ENCODE peak calls at places on chromosomes 7 and 10, in five cellular contexts. W is T-helper 2 cell, Q is neuronal stem cell, R is mesothelial cell of epicardium, P is ascending aorta. I is an unnamed sample.

GRCh38 chr7:158564648-158565005 is 23.0 kb downstream of the PTPRN2 start:
- DNase-seq in W (no peak), Q (no peak), R (no peak), P (no peak), I (no peak)

GRCh38 chr7:122535086-122535485 is 163.8 kb downstream of the RNF133 start:
- DNase-seq in W (no peak), Q (no peak), R (no peak), P (no peak), I (no peak)

GRCh38 chr7:150665075-150665794 is 20.3 kb upstream of the GIMAP2 start:
- DNase-seq in W (no peak), Q (no peak), R (no peak), P (no peak), I (no peak)

GRCh38 chr10:114418109-114418508 is 13.8 kb upstream of the AFAP1L2 start:
- DNase-seq in W (no peak), Q (no peak), R (no peak), P (no peak), I (no peak)

GRCh38 chr7:79874797-79875196 is 259.8 kb upstream of the GNAI1 start:
- DNase-seq in W (no peak), Q (no peak), R (no peak), P (no peak), I (no peak)

GRCh38 chr7:135942614-135943013 is 34.5 kb downstream of the MTPN start:
- DNase-seq in W (no peak), Q (no peak), R (no peak), P (no peak), I (no peak)

GRCh38 chr7:33050425-33051318 is 11.9 kb downstream of the NT5C3A start:
- DNase-seq in W (no peak), Q (no peak), R (no peak), P (no peak), I (no peak)

GRCh38 chr10:81875680-81876252 is 772 bp downstream of the NRG3 start:
- DNase-seq in W (no peak), Q (no peak), R (no peak), P (no peak), I (no peak)

GRCh38 chr10:44857363-44858016 is 53.6 kb upstream of the TMEM72 start:
- DNase-seq in W (peak), Q (peak), R (no peak), P (peak), I (peak)

GRCh38 chr7:102287465-102288146 is 938 bp downstream of the SH2B2 start:
- DNase-seq in W (no peak), Q (no peak), R (no peak), P (peak), I (no peak)

GRCh38 chr10:119281581-119282071 is 74.3 kb downstream of the GRK5 start:
- DNase-seq in W (no peak), Q (no peak), R (no peak), P (peak), I (peak)

GRCh38 chr10:103448751-103449150 is 3.4 kb downstream of the CALHM2 start:
- DNase-seq in W (no peak), Q (no peak), R (no peak), P (peak), I (no peak)

GRCh38 chr7:3107889-3108570 is 64.4 kb upstream of the CARD11 start:
- DNase-seq in W (no peak), Q (no peak), R (no peak), P (no peak), I (no peak)

GRCh38 chr10:68725016-68725415 is 4.0 kb downstream of the CCAR1 start:
- DNase-seq in W (no peak), Q (no peak), R (no peak), P (no peak), I (no peak)

GRCh38 chr10:3226960-3227724 is 54.6 kb upstream of the PITRM1 start:
- DNase-seq in W (no peak), Q (no peak), R (no peak), P (no peak), I (no peak)

GRCh38 chr10:4819707-4820106 is 6.3 kb upstream of the AKR1E2 start:
- DNase-seq in W (no peak), Q (no peak), R (no peak), P (no peak), I (no peak)

GRCh38 chr7:19051767-19052375 is 65.6 kb downstream of the TWIST1 start:
- DNase-seq in W (no peak), Q (no peak), R (no peak), P (no peak), I (no peak)

GRCh38 chr7:129851810-129852209 is 101.0 kb downstream of the UBE2H start:
- DNase-seq in W (no peak), Q (no peak), R (no peak), P (no peak), I (no peak)

GRCh38 chr7:149723795-149724495 is 49.4 kb downstream of the ZNF467 start:
- DNase-seq in W (no peak), Q (no peak), R (no peak), P (peak), I (no peak)

GRCh38 chr7:153190986-153191385 is 431.4 kb downstream of the ACTR3B start:
- DNase-seq in W (no peak), Q (no peak), R (no peak), P (no peak), I (no peak)

GRCh38 chr10:61486251-61486650 is 33.1 kb upstream of the TMEM26 start:
- DNase-seq in W (no peak), Q (no peak), R (no peak), P (no peak), I (no peak)

GRCh38 chr7:7573701-7574100 is 7.0 kb downstream of the MIOS start:
- DNase-seq in W (no peak), Q (no peak), R (no peak), P (no peak), I (no peak)

GRCh38 chr10:97771913-97772823 is at the start of gene SFRP5:
- DNase-seq in W (no peak), Q (no peak), R (no peak), P (no peak), I (peak)

GRCh38 chr7:110399421-110399820 is 691.5 kb upstream of the LRRN3 start:
- DNase-seq in W (no peak), Q (no peak), R (no peak), P (no peak), I (no peak)

GRCh38 chr7:28626629-28627262 is 214.4 kb downstream of the CREB5 start:
- DNase-seq in W (no peak), Q (peak), R (no peak), P (no peak), I (no peak)

GRCh38 chr7:44275829-44276570 is 49.4 kb downstream of the CAMK2B start:
- DNase-seq in W (no peak), Q (peak), R (no peak), P (no peak), I (no peak)

GRCh38 chr7:55651057-55651456 is 78.8 kb upstream of the VOPP1 start:
- DNase-seq in W (no peak), Q (no peak), R (no peak), P (no peak), I (no peak)

GRCh38 chr10:132643709-132644543 is 106.3 kb downstream of the INPP5A start:
- DNase-seq in W (no peak), Q (no peak), R (no peak), P (peak), I (no peak)

GRCh38 chr7:159062596-159062995 is 82.1 kb downstream of the VIPR2 start:
- DNase-seq in W (no peak), Q (no peak), R (no peak), P (no peak), I (no peak)

GRCh38 chr10:132608511-132609195 is 71.1 kb downstream of the INPP5A start:
- DNase-seq in W (no peak), Q (no peak), R (no peak), P (peak), I (no peak)